ENCODE peak calls at places on chromosomes 12 and 14, in ten cellular contexts. X is Karpas-422, U is DND-41, Q is thyroid gland, L is fibroblast of lung, F is tibial artery, D is heart left ventricle, G is right cardiac atrium, R is PC-9, T is uterus. H is an unnamed sample. For H3K27me3 and H3K4me1, the result is how much of the 10 kb centered on the place peaks cover.

GRCh38 chr14:71918955-71919354 is 13.3 kb upstream of the RGS6 start:
- DNase-seq in X (no peak), U (no peak), Q (no peak), L (no peak), F (no peak), D (peak), G (no peak), R (no peak), T (no peak), H (no peak)

GRCh38 chr12:7994731-7995205 is 37.7 kb upstream of the FOXJ2 start:
- DNase-seq in X (no peak), U (no peak), Q (no peak), L (peak), F (no peak), D (no peak), G (no peak), R (peak), T (peak), H (no peak)

GRCh38 chr12:83656004-83656403 is 969.3 kb downstream of the TMTC2 start:
- DNase-seq in X (no peak), U (no peak), Q (no peak), L (no peak), F (no peak), D (no peak), G (no peak), R (no peak), T (no peak), H (no peak)

GRCh38 chr14:71117839-71118743 is 210.8 kb downstream of the PCNX1 start:
- DNase-seq in X (no peak), U (no peak), Q (no peak), L (peak), F (no peak), D (no peak), G (no peak), R (peak), T (no peak), H (no peak)

GRCh38 chr12:80778005-80778541 is 61.4 kb downstream of the MYF5 start:
- DNase-seq in X (peak), U (peak), Q (peak), L (peak), F (peak), D (peak), G (peak), R (peak), T (peak), H (peak)

GRCh38 chr12:97713972-97714588 is 251.5 kb downstream of the RMST start:
- DNase-seq in X (no peak), U (no peak), Q (no peak), L (no peak), F (no peak), D (no peak), G (no peak), R (no peak), T (no peak), H (no peak)

GRCh38 chr14:83975435-83976222 is 1554.3 kb upstream of the FLRT2 start:
- DNase-seq in X (no peak), U (no peak), Q (peak), L (peak), F (no peak), D (peak), G (peak), R (no peak), T (no peak), H (no peak)

GRCh38 chr12:65668981-65669695 is 155.1 kb upstream of the HMGA2 start:
- DNase-seq in X (peak), U (no peak), Q (no peak), L (peak), F (no peak), D (no peak), G (no peak), R (no peak), T (no peak), H (no peak)

GRCh38 chr14:100835278-100836052 is 9.5 kb downstream of the MEG3 start:
- DNase-seq in X (no peak), U (no peak), Q (no peak), L (no peak), F (no peak), D (no peak), G (no peak), R (no peak), T (no peak), H (no peak)

GRCh38 chr14:90454041-90455000 is 57.5 kb downstream of the CALM1 start:
- DNase-seq in X (peak), U (peak), Q (peak), L (peak), F (no peak), D (peak), G (peak), R (peak), T (peak), H (peak)

GRCh38 chr14:101918125-101918989 is 46.0 kb upstream of the DYNC1H1 start:
- DNase-seq in X (no peak), U (no peak), Q (no peak), L (peak), F (no peak), D (no peak), G (no peak), R (no peak), T (no peak), H (no peak)

GRCh38 chr12:60123443-60124000 is 527.7 kb downstream of the SLC16A7 start:
- DNase-seq in X (no peak), U (no peak), Q (no peak), L (peak), F (no peak), D (no peak), G (no peak), R (no peak), T (no peak), H (no peak)

GRCh38 chr14:92532490-92533163 is 19.0 kb downstream of the RIN3 start:
- DNase-seq in X (no peak), U (no peak), Q (no peak), L (no peak), F (no peak), D (no peak), G (no peak), R (no peak), T (no peak), H (peak)

GRCh38 chr14:99944241-99944651 is 121.0 kb upstream of the EVL start:
- DNase-seq in X (no peak), U (no peak), Q (peak), L (no peak), F (no peak), D (no peak), G (no peak), R (no peak), T (no peak), H (no peak)

GRCh38 chr14:32560213-32560857 is 231.2 kb downstream of the AKAP6 start:
- DNase-seq in X (peak), U (peak), Q (peak), L (peak), F (peak), D (peak), G (no peak), R (peak), T (peak), H (peak)

GRCh38 chr12:15834575-15834974 is 45.4 kb upstream of the EPS8 start:
- DNase-seq in X (no peak), U (no peak), Q (no peak), L (no peak), F (no peak), D (no peak), G (no peak), R (peak), T (no peak), H (no peak)

GRCh38 chr14:85534435-85534834 is 4.5 kb downstream of the FLRT2 start:
- DNase-seq in X (no peak), U (no peak), Q (peak), L (peak), F (no peak), D (no peak), G (no peak), R (no peak), T (no peak), H (peak)

GRCh38 chr12:109555431-109556315 is 17.6 kb downstream of the MMAB start:
- DNase-seq in X (no peak), U (no peak), Q (no peak), L (no peak), F (no peak), D (no peak), G (no peak), R (no peak), T (no peak), H (no peak)

GRCh38 chr14:47332099-47332498 is 343.3 kb downstream of the MDGA2 start:
- DNase-seq in X (no peak), U (no peak), Q (no peak), L (no peak), F (no peak), D (no peak), G (peak), R (no peak), T (no peak), H (no peak)

GRCh38 chr12:66548338-66549049 is 130.4 kb downstream of the GRIP1 start:
- DNase-seq in X (no peak), U (no peak), Q (no peak), L (no peak), F (no peak), D (no peak), G (no peak), R (no peak), T (no peak), H (no peak)

DNA sequence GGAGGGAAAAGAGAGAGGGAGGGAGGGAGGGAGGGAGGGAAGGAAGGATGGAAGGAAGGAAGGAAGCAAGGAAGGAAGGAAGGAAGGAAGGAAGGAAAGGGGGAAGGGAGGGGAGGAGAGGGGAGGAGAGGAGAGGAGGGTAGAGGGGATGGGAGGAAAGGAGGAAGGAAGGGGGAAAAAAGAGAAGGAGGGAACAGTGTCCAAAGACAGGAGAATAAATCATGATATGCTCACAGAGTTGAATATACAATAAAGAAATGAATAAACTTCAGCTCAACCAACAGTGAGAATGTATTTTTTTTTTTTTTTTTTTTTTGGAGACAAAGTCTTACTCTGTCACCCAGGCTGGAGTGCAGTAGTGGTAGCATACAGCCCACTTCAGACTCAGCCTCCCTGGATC is 4.0 kb downstream of the OR6J1 start:
- DNase-seq in X (no peak), U (no peak), Q (no peak), L (no peak), F (no peak), D (no peak), G (no peak), R (no peak), T (no peak), H (no peak)
- H3K27me3 ChIP-seq in X (under half), U (under half), Q (under half), L (under half), F (under half), D (under half), G (under half), R (under half), T (under half), H (under half)

DNA sequence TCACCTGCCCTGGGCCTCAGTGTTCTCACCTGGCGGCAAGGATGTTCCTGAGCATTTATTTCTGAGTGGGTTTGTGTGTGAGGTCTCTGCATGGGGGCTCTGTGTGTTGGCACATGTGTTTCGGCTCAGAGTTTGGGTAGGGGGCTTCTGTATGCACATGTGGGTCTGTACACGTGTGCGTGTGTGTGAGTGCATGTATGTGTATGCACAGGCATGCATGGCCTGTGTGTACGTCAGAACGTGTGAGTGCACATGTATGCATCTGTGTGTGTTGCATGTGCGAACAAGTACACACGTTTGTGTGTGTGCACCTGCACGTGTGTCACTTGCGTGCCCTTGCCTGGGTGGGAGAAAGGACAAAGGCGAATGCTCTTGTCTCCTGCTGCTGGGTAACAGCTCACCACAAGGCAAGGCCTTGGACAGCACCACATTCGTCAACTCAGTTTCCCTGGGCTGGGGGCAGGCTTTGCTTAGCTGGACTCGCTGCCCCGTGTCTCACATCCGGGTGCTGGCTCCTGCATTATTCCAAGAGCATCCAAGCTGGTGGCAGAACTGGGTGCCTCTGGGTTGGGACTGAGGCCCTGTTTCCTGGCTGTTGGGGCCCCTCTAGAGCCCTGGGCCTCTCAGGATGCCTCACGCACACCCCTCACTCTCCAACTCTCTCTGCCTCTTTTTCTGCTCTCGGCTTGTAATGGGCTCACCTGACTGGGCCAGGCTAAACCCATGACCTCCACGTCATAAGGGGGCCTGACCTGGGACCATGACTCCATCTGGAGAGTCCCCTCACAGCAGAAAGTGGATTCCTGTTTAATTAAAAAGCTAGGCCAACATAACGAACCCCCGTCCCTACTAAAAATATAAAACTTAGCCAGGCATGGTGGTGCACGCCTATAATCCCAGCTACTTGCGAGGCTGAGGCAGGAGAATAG is 153.5 kb upstream of the C14orf180 start:
- DNase-seq in X (no peak), U (no peak), Q (no peak), L (no peak), F (no peak), D (no peak), G (no peak), R (no peak), T (no peak), H (peak)
- H3K4me1 ChIP-seq in X (under half), U (under half), Q (under half), L (under half), F (under half), D (under half), G (under half), R (under half), T (under half), H (under half)

GRCh38 chr12:48972213-48973021 is 882 bp upstream of the WNT10B start:
- DNase-seq in X (no peak), U (no peak), Q (no peak), L (peak), F (no peak), D (no peak), G (no peak), R (no peak), T (no peak), H (no peak)
- H3K27me3 ChIP-seq in X (under half), U (half or more), Q (under half), L (half or more), F (under half), D (under half), G (under half), R (under half), T (under half), H (under half)

DNA sequence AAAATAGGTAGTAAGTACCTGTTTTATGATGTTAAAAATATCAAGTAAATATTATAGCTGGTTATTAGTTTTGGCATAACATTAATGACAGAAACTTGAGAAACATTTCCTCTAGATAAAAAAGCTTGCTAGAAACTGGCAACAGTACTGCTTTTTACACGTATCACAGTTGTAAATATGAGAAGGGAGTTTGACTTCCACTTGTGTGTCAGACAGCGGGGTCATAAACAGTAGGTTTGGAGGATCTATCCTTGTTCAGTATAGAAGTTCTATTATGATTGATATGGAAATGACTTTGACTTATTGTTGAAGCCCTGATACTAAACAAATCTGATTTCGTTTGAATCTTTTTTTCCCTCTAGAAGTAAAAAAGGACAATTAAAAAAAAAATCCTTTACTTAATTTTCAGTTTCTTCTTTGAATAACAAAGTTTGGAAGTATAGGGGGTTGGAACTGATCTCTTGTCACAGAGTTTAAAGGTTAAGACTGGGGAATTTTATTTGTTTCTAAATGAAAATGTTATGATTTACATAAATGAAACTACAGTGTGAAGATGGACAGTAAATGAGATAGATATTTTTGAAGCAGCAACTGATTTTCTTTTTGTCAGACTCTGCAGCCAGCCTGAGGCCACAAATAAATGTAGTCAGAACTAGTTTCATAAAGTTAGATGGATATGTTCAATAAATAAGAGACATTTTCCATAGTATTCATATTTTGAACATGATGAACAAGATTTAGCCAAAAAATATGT is 50.0 kb downstream of the WNK1 start:
- DNase-seq in X (no peak), U (no peak), Q (no peak), L (peak), F (no peak), D (no peak), G (no peak), R (no peak), T (no peak), H (no peak)
- H3K4me1 ChIP-seq in X (half or more), U (under half), Q (under half), L (under half), F (under half), D (half or more), G (under half), R (under half), T (under half), H (under half)

GRCh38 chr12:210277-211141 is 3.4 kb downstream of the SLC6A12 start:
- DNase-seq in X (no peak), U (no peak), Q (no peak), L (no peak), F (no peak), D (no peak), G (peak), R (no peak), T (no peak), H (no peak)

GRCh38 chr12:208813-209212 is 5.1 kb downstream of the SLC6A12 start:
- DNase-seq in X (no peak), U (no peak), Q (no peak), L (no peak), F (no peak), D (no peak), G (no peak), R (no peak), T (no peak), H (no peak)

GRCh38 chr12:211142-211465 is 2.9 kb downstream of the SLC6A12 start:
- DNase-seq in X (no peak), U (no peak), Q (peak), L (no peak), F (no peak), D (no peak), G (peak), R (no peak), T (no peak), H (no peak)

GRCh38 chr12:209246-209645 is 4.7 kb downstream of the SLC6A12 start:
- DNase-seq in X (no peak), U (no peak), Q (no peak), L (no peak), F (no peak), D (no peak), G (no peak), R (no peak), T (no peak), H (no peak)

DNA sequence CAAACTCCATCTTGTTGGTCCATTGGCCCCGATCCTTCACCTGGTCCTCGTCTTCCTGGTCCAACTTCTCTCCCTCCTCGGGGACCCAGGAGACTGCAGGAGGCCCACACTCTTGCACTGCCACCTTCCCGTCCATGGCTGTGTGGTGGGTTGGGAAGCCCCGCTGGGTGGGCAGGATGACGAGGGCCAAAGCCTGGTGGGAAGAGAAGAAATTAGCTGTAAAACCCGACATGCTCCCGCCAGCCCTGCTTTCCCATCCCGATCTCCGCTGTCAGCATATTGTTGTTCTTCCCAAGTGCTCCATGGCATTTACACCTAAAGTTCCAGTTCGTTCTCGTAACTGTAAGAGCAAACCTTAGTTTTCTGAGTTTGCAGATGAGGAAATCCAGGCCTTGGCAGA is 4.1 kb downstream of the SLC6A12 start:
- DNase-seq in X (no peak), U (no peak), Q (no peak), L (no peak), F (no peak), D (no peak), G (peak), R (no peak), T (no peak), H (no peak)
- H3K27me3 ChIP-seq in X (under half), U (under half), Q (under half), L (under half), F (under half), D (under half), G (under half), R (half or more), T (under half), H (under half)

DNA sequence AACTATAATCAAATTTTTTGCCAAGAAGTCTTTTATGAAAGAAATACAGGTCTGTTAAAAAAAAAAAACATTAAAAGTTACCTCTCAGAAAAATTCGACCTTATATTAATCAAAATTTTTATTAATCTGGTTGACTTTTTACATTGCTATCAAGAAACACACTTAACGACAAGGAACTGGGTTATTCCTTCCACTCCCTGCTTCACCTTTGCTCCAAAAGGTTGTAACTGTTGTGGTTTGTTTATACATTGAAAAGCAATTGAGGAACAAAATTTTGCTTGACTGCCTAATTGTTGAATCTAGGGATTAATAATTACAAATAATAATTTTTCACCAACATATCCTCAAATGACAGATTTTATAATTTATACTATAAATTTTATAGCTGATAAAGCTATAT is 28.4 kb downstream of the TSPAN8 start:
- DNase-seq in X (no peak), U (no peak), Q (no peak), L (no peak), F (no peak), D (no peak), G (no peak), R (no peak), T (no peak), H (no peak)
- H3K4me1 ChIP-seq in X (under half), U (under half), Q (under half), L (under half), F (under half), D (under half), G (under half), R (under half), T (under half), H (under half)

GRCh38 chr12:57887631-57888406 is 41.3 kb upstream of the CTDSP2 start:
- DNase-seq in X (no peak), U (no peak), Q (peak), L (peak), F (peak), D (peak), G (peak), R (peak), T (peak), H (no peak)
- H3K27me3 ChIP-seq in X (under half), U (under half), Q (under half), L (under half), F (under half), D (under half), G (under half), R (under half), T (under half), H (under half)

GRCh38 chr14:75442166-75442565 is 14.3 kb downstream of the JDP2 start:
- DNase-seq in X (no peak), U (no peak), Q (no peak), L (no peak), F (no peak), D (no peak), G (no peak), R (no peak), T (no peak), H (no peak)
- H3K4me1 ChIP-seq in X (under half), U (under half), Q (under half), L (under half), F (under half), D (half or more), G (under half), R (under half), T (under half), H (under half)

GRCh38 chr12:132534076-132534475 is 44.1 kb downstream of the FBRSL1 start:
- DNase-seq in X (no peak), U (no peak), Q (no peak), L (no peak), F (no peak), D (no peak), G (no peak), R (no peak), T (no peak), H (no peak)
- H3K27me3 ChIP-seq in X (under half), U (under half), Q (under half), L (under half), F (under half), D (under half), G (under half), R (under half), T (under half), H (under half)

H was measured in testis.